ENCODE peak calls at places on chromosomes 7 and 10, in eight cellular contexts. L is aorta, R is Right ventricle myocardium inferior, T is fibroblast of the conjunctiva, X is psoas muscle, A is ELR, O is H9, F is AG04450. I is an unnamed sample.

GRCh38 chr10:24853661-24854060 is 98.7 kb downstream of the PRTFDC1 start:
- DNase-seq in L (no peak), R (no peak), T (no peak), X (no peak), A (no peak), O (no peak), F (no peak), I (no peak)

GRCh38 chr7:88169717-88170320 is 50.0 kb downstream of the SRI start:
- DNase-seq in L (no peak), R (no peak), T (no peak), X (no peak), A (peak), O (no peak), F (no peak), I (no peak)

GRCh38 chr10:128047337-128047736 is 78.9 kb downstream of the MKI67 start:
- DNase-seq in L (peak), R (peak), T (no peak), X (peak), A (no peak), O (peak), F (no peak), I (peak)

GRCh38 chr10:126135177-126135576 is 238.8 kb downstream of the FANK1 start:
- DNase-seq in L (no peak), R (no peak), T (no peak), X (no peak), A (peak), O (no peak), F (no peak), I (no peak)

GRCh38 chr7:6284461-6285360 is 12.3 kb upstream of the CYTH3 start:
- DNase-seq in L (no peak), R (no peak), T (no peak), X (no peak), A (peak), O (no peak), F (no peak), I (no peak)

GRCh38 chr7:44796034-44796503 is 412 bp upstream of the PPIA start:
- DNase-seq in L (no peak), R (no peak), T (no peak), X (no peak), A (peak), O (no peak), F (no peak), I (no peak)

GRCh38 chr7:123747089-123747488 is 1.7 kb downstream of the WASL start:
- DNase-seq in L (no peak), R (no peak), T (no peak), X (no peak), A (peak), O (no peak), F (no peak), I (no peak)

GRCh38 chr10:89364533-89364932 is 13.3 kb upstream of the IFIT1B start:
- DNase-seq in L (no peak), R (no peak), T (no peak), X (no peak), A (no peak), O (no peak), F (no peak), I (no peak)

GRCh38 chr10:62817763-62818425 is 1.7 kb upstream of the EGR2 start:
- DNase-seq in L (peak), R (peak), T (no peak), X (peak), A (peak), O (peak), F (no peak), I (peak)

GRCh38 chr7:96250776-96251361 is 71.0 kb downstream of the SLC25A13 start:
- DNase-seq in L (no peak), R (no peak), T (peak), X (no peak), A (no peak), O (no peak), F (no peak), I (no peak)

GRCh38 chr7:106569500-106569929 is 91.4 kb downstream of the CCDC71L start:
- DNase-seq in L (no peak), R (no peak), T (no peak), X (no peak), A (no peak), O (no peak), F (no peak), I (no peak)

GRCh38 chr10:34184901-34185386 is 630.2 kb downstream of the PARD3 start:
- DNase-seq in L (no peak), R (no peak), T (no peak), X (no peak), A (no peak), O (no peak), F (no peak), I (no peak)

GRCh38 chr10:124138883-124139348 is 45.5 kb upstream of the CHST15 start:
- DNase-seq in L (no peak), R (no peak), T (no peak), X (no peak), A (no peak), O (no peak), F (no peak), I (no peak)

GRCh38 chr10:60295028-60295937 is 94.4 kb downstream of the ANK3 start:
- DNase-seq in L (no peak), R (no peak), T (no peak), X (no peak), A (no peak), O (no peak), F (no peak), I (no peak)

GRCh38 chr10:96758423-96758822 is 38.1 kb upstream of the PIK3AP1 start:
- DNase-seq in L (no peak), R (no peak), T (no peak), X (no peak), A (no peak), O (no peak), F (no peak), I (no peak)

GRCh38 chr10:34249634-34250033 is 565.5 kb downstream of the PARD3 start:
- DNase-seq in L (no peak), R (no peak), T (no peak), X (no peak), A (no peak), O (peak), F (no peak), I (no peak)

GRCh38 chr10:49600781-49601400 is 9.2 kb upstream of the SLC18A3 start:
- DNase-seq in L (no peak), R (no peak), T (no peak), X (no peak), A (peak), O (no peak), F (no peak), I (no peak)

GRCh38 chr7:57362868-57363267 is 87.1 kb upstream of the ZNF716 start:
- DNase-seq in L (no peak), R (no peak), T (no peak), X (no peak), A (no peak), O (no peak), F (no peak), I (no peak)

GRCh38 chr7:72785166-72785955 is 42.6 kb downstream of the TYW1B start:
- DNase-seq in L (no peak), R (no peak), T (no peak), X (no peak), A (peak), O (no peak), F (no peak), I (no peak)

GRCh38 chr10:94006591-94007550 is 13.1 kb downstream of the PLCE1 start:
- DNase-seq in L (no peak), R (no peak), T (peak), X (no peak), A (peak), O (no peak), F (peak), I (no peak)

GRCh38 chr7:24477807-24478655 is 95.2 kb upstream of the PALS2 start:
- DNase-seq in L (peak), R (no peak), T (peak), X (peak), A (peak), O (peak), F (peak), I (no peak)

GRCh38 chr7:115558186-115558585 is 472.4 kb downstream of the TFEC start:
- DNase-seq in L (no peak), R (no peak), T (no peak), X (no peak), A (peak), O (no peak), F (no peak), I (no peak)

GRCh38 chr10:132382231-132382922 is 14.6 kb upstream of the PWWP2B start:
- DNase-seq in L (no peak), R (peak), T (no peak), X (no peak), A (peak), O (no peak), F (no peak), I (no peak)

GRCh38 chr10:118754132-118754555 is 626 bp downstream of the CACUL1 start:
- DNase-seq in L (peak), R (peak), T (no peak), X (peak), A (peak), O (peak), F (no peak), I (peak)

GRCh38 chr7:144384555-144385245 is 18.8 kb downstream of the NOBOX start:
- DNase-seq in L (no peak), R (no peak), T (no peak), X (no peak), A (no peak), O (peak), F (no peak), I (no peak)

GRCh38 chr7:127943541-127944521 is 87.4 kb downstream of the LRRC4 start:
- DNase-seq in L (no peak), R (no peak), T (no peak), X (no peak), A (no peak), O (no peak), F (no peak), I (no peak)

GRCh38 chr10:47182934-47183725 is 116.9 kb upstream of the GDF10 start:
- DNase-seq in L (no peak), R (no peak), T (no peak), X (no peak), A (no peak), O (no peak), F (no peak), I (no peak)

GRCh38 chr10:109205929-109206585 is 717.3 kb downstream of the XPNPEP1 start:
- DNase-seq in L (no peak), R (no peak), T (peak), X (no peak), A (peak), O (no peak), F (peak), I (no peak)

GRCh38 chr7:28296571-28297483 is 115.5 kb upstream of the CREB5 start:
- DNase-seq in L (no peak), R (no peak), T (peak), X (peak), A (peak), O (peak), F (no peak), I (no peak)

GRCh38 chr10:84540617-84541288 is 212.4 kb downstream of the CCSER2 start:
- DNase-seq in L (peak), R (peak), T (peak), X (peak), A (peak), O (peak), F (no peak), I (peak)

GRCh38 chr10:74371696-74372095 is 220.7 kb downstream of the ADK start:
- DNase-seq in L (no peak), R (no peak), T (no peak), X (no peak), A (peak), O (no peak), F (no peak), I (no peak)

GRCh38 chr7:131039355-131039762 is 288.3 kb upstream of the MKLN1 start:
- DNase-seq in L (no peak), R (no peak), T (no peak), X (no peak), A (no peak), O (no peak), F (no peak), I (no peak)

GRCh38 chr10:70579234-70580002 is 23.1 kb downstream of the PRF1 start:
- DNase-seq in L (peak), R (no peak), T (no peak), X (no peak), A (no peak), O (no peak), F (no peak), I (no peak)

GRCh38 chr7:2541291-2542010 is 13.9 kb downstream of the BRAT1 start:
- DNase-seq in L (peak), R (peak), T (no peak), X (no peak), A (no peak), O (no peak), F (no peak), I (peak)

GRCh38 chr7:30928254-30928872 is 16.7 kb downstream of the AQP1 start:
- DNase-seq in L (no peak), R (no peak), T (no peak), X (no peak), A (no peak), O (no peak), F (no peak), I (no peak)

GRCh38 chr10:48478980-48479811 is 125.7 kb downstream of the ARHGAP22 start:
- DNase-seq in L (no peak), R (no peak), T (no peak), X (no peak), A (no peak), O (peak), F (no peak), I (no peak)